ENCODE peak calls at places on chromosome 15, in five cellular contexts. One of them, this sample, is unnamed.

GRCh38 chr15:55824857-55825613 is 82.1 kb upstream of the PRTG start:
- DNase-seq in GM23248: no peak
- DNase-seq in CD8-positive, alpha-beta T cell: no peak
- DNase-seq in AG04450: no peak
- DNase-seq in heart right ventricle: no peak
- DNase-seq in this sample: no peak

GRCh38 chr15:73892446-73893226 is 19.3 kb downstream of the TBC1D21 start:
- DNase-seq in GM23248: no peak
- DNase-seq in CD8-positive, alpha-beta T cell: no peak
- DNase-seq in AG04450: no peak
- DNase-seq in heart right ventricle: no peak
- DNase-seq in this sample: no peak

GRCh38 chr15:52960283-52960682 is 170.1 kb upstream of the ONECUT1 start:
- DNase-seq in GM23248: no peak
- DNase-seq in CD8-positive, alpha-beta T cell: no peak
- DNase-seq in AG04450: no peak
- DNase-seq in heart right ventricle: no peak
- DNase-seq in this sample: no peak

GRCh38 chr15:33655488-33655887 is 312.8 kb upstream of the CHRM5 start:
- DNase-seq in GM23248: no peak
- DNase-seq in CD8-positive, alpha-beta T cell: no peak
- DNase-seq in AG04450: no peak
- DNase-seq in heart right ventricle: no peak
- DNase-seq in this sample: no peak

GRCh38 chr15:55819397-55820034 is 76.6 kb upstream of the PRTG start:
- DNase-seq in GM23248: no peak
- DNase-seq in CD8-positive, alpha-beta T cell: no peak
- DNase-seq in AG04450: no peak
- DNase-seq in heart right ventricle: no peak
- DNase-seq in this sample: no peak

GRCh38 chr15:59657635-59658125 is 365 bp upstream of the GTF2A2 start:
- DNase-seq in GM23248: no peak
- DNase-seq in CD8-positive, alpha-beta T cell: no peak
- DNase-seq in AG04450: no peak
- DNase-seq in heart right ventricle: no peak
- DNase-seq in this sample: no peak

GRCh38 chr15:31338879-31339557 is 12.4 kb downstream of the KLF13 start:
- DNase-seq in GM23248: peak
- DNase-seq in CD8-positive, alpha-beta T cell: no peak
- DNase-seq in AG04450: peak
- DNase-seq in heart right ventricle: peak
- DNase-seq in this sample: peak

GRCh38 chr15:57517027-57517671 is 74.6 kb upstream of the MYZAP start:
- DNase-seq in GM23248: no peak
- DNase-seq in CD8-positive, alpha-beta T cell: no peak
- DNase-seq in AG04450: no peak
- DNase-seq in heart right ventricle: no peak
- DNase-seq in this sample: no peak

GRCh38 chr15:88529021-88529630 is 17.4 kb downstream of the DET1 start:
- DNase-seq in GM23248: peak
- DNase-seq in CD8-positive, alpha-beta T cell: no peak
- DNase-seq in AG04450: no peak
- DNase-seq in heart right ventricle: no peak
- DNase-seq in this sample: no peak

GRCh38 chr15:27850961-27851636 is 248.0 kb downstream of the OCA2 start:
- DNase-seq in GM23248: peak
- DNase-seq in CD8-positive, alpha-beta T cell: no peak
- DNase-seq in AG04450: no peak
- DNase-seq in heart right ventricle: no peak
- DNase-seq in this sample: no peak

DNA sequence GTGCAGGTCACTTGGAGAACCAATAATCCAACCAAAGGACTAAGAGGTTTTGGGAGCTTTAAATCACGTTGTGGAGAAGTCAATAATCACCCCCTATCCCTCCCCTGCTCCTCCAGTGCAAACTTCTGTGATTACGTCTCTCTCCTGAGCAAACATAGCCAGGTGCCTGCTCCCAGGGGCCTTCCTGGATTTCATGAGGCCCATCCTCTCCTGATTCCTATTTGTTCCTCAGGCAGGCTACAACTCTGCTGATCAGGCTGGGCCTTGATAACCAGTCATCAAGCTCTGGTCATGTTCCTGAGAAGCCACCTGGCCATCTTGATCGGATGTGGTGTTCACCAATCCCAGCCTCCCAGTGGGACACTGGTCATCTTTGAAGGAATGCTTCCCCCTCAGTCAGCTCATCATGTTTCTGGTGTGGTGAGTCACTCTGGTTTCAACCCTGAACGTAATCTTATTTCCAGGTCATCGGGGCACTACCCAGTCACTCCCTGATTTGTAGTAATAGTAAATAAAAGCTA is 2.9 kb upstream of the ZNF710 start:
- DNase-seq in GM23248: peak
- DNase-seq in CD8-positive, alpha-beta T cell: no peak
- DNase-seq in AG04450: no peak
- DNase-seq in heart right ventricle: no peak
- DNase-seq in this sample: peak
- H3K27ac ChIP-seq in GM23248: no peak
- H3K27ac ChIP-seq in CD8-positive, alpha-beta T cell: no peak
- H3K27ac ChIP-seq in AG04450: no peak
- H3K27ac ChIP-seq in heart right ventricle: no peak
- H3K27ac ChIP-seq in this sample: no peak

DNA sequence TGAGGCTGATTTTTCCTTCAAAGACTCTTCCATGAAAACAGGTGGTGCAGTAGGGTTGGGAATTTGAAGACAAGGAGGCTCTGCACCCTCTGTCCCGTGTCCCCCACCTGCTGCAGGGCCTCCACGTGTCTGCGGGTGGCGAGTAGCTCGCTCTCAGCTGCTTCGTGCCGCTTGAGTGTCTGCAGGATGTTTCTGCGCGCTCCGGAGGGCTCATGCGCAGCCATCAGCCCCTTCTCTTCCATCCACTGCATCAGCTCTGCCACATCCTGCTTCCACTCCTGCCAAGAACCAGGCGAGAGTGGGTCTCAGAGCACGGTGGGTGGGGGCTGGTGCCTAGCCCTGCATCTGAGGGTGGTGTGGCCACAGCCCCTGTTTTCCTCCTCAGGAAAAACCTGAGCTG is 17.8 kb downstream of the SPTBN5 start:
- DNase-seq in GM23248: no peak
- DNase-seq in CD8-positive, alpha-beta T cell: no peak
- DNase-seq in AG04450: no peak
- DNase-seq in heart right ventricle: no peak
- DNase-seq in this sample: no peak
- H3K27ac ChIP-seq in GM23248: no peak
- H3K27ac ChIP-seq in CD8-positive, alpha-beta T cell: no peak
- H3K27ac ChIP-seq in AG04450: no peak
- H3K27ac ChIP-seq in heart right ventricle: no peak
- H3K27ac ChIP-seq in this sample: no peak

DNA sequence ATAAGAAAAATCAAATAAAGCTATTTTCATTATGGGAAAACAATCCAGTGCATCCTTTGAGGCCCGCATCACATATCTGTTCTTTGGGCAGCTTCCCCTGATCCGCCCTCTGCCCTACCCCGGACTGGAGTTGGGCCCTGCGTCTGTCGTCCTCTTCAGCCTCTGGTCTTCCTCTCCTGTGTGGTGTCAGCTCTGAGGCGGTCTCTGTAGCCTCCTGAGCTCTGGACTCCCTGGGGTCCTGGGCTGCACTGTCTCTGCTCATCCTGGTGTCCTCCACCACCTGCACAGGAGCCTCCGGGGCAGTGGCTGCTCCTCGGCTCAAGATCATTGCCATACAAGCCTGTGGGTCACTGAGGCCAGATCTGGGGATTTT is 7.4 kb upstream of the SNX22 start:
- DNase-seq in GM23248: no peak
- DNase-seq in CD8-positive, alpha-beta T cell: no peak
- DNase-seq in AG04450: no peak
- DNase-seq in heart right ventricle: no peak
- DNase-seq in this sample: no peak
- H3K27ac ChIP-seq in GM23248: no peak
- H3K27ac ChIP-seq in CD8-positive, alpha-beta T cell: no peak
- H3K27ac ChIP-seq in AG04450: no peak
- H3K27ac ChIP-seq in heart right ventricle: no peak
- H3K27ac ChIP-seq in this sample: no peak

DNA sequence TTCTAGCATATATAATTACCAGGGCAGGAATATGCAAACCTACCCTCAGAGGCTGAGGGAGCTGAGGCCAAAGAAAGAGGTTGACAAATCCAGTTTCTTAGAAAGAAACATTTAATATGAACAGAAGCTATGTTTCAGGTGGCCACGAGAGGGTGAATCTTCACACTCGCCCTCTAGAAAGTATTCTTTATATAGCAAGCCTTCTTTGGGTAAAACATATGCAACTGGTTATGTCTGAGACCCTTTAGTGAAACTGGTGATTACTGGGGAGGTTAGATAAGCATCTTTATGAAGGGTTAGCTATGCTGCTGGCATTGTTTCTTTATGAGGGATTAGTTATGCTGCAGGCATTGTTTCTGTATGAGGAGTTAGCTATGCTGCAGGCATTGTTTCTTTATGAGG is 50.7 kb upstream of the GOLGA6L2 start:
- DNase-seq in GM23248: peak
- DNase-seq in CD8-positive, alpha-beta T cell: no peak
- DNase-seq in AG04450: no peak
- DNase-seq in heart right ventricle: no peak
- DNase-seq in this sample: peak
- H3K27ac ChIP-seq in GM23248: no peak
- H3K27ac ChIP-seq in CD8-positive, alpha-beta T cell: no peak
- H3K27ac ChIP-seq in AG04450: no peak
- H3K27ac ChIP-seq in heart right ventricle: no peak
- H3K27ac ChIP-seq in this sample: no peak

This sample was measured in brain microvascular endothelial cell.